ENCODE peak calls at places on chromosome 19, in six cellular contexts. One of them, this sample, is unnamed.

GRCh38 chr19:31232871-31233270 is 116.4 kb downstream of the TSHZ3 start:
- DNase-seq in hepatocyte: no peak
- DNase-seq in GM12878: no peak
- DNase-seq in tibial artery: no peak
- DNase-seq in upper lobe of left lung: no peak
- DNase-seq in A549: no peak
- DNase-seq in this sample: no peak

GRCh38 chr19:3059653-3060052 is 2.6 kb downstream of the TLE5 start:
- DNase-seq in upper lobe of left lung: no peak
- DNase-seq in hepatocyte: no peak
- DNase-seq in GM12878: no peak
- DNase-seq in A549: no peak
- DNase-seq in tibial artery: no peak
- DNase-seq in this sample: no peak

GRCh38 chr19:17487240-17488121 is 17.2 kb downstream of the SLC27A1 start:
- DNase-seq in tibial artery: no peak
- DNase-seq in GM12878: no peak
- DNase-seq in A549: no peak
- DNase-seq in hepatocyte: no peak
- DNase-seq in upper lobe of left lung: no peak
- DNase-seq in this sample: no peak

GRCh38 chr19:3098515-3099346 is 4.6 kb downstream of the GNA11 start:
- DNase-seq in GM12878: no peak
- DNase-seq in upper lobe of left lung: peak; percentile 51
- DNase-seq in A549: no peak
- DNase-seq in hepatocyte: no peak
- DNase-seq in tibial artery: peak; percentile 67
- DNase-seq in this sample: no peak

GRCh38 chr19:39144487-39145071 is 19.0 kb downstream of the PAK4 start:
- DNase-seq in A549: no peak
- DNase-seq in tibial artery: no peak
- DNase-seq in hepatocyte: peak; percentile 23
- DNase-seq in upper lobe of left lung: peak; percentile 50
- DNase-seq in GM12878: no peak
- DNase-seq in this sample: no peak

GRCh38 chr19:1884719-1885334 is 469 bp downstream of the ABHD17A start:
- DNase-seq in hepatocyte: no peak
- DNase-seq in upper lobe of left lung: no peak
- DNase-seq in A549: no peak
- DNase-seq in GM12878: no peak
- DNase-seq in tibial artery: no peak
- DNase-seq in this sample: no peak

GRCh38 chr19:37370880-37371661 is at the start of gene ZNF527:
- DNase-seq in A549: peak; percentile 99
- DNase-seq in tibial artery: peak; percentile 96
- DNase-seq in upper lobe of left lung: peak; percentile 97
- DNase-seq in GM12878: peak; percentile 91
- DNase-seq in hepatocyte: peak; percentile 98
- DNase-seq in this sample: peak; percentile 95

GRCh38 chr19:56273563-56274117 is 1.1 kb downstream of the EDDM13 start:
- DNase-seq in upper lobe of left lung: no peak
- DNase-seq in tibial artery: no peak
- DNase-seq in hepatocyte: no peak
- DNase-seq in A549: no peak
- DNase-seq in GM12878: no peak
- DNase-seq in this sample: no peak

GRCh38 chr19:43470288-43470687 is 4.9 kb upstream of the LYPD3 start:
- DNase-seq in upper lobe of left lung: no peak
- DNase-seq in A549: no peak
- DNase-seq in hepatocyte: no peak
- DNase-seq in GM12878: no peak
- DNase-seq in tibial artery: no peak
- DNase-seq in this sample: no peak

GRCh38 chr19:3673506-3674439 is 26.5 kb downstream of the PIP5K1C start:
- DNase-seq in hepatocyte: no peak
- DNase-seq in upper lobe of left lung: no peak
- DNase-seq in A549: no peak
- DNase-seq in tibial artery: no peak
- DNase-seq in GM12878: no peak
- DNase-seq in this sample: no peak

GRCh38 chr19:38674388-38675133 is 27.1 kb downstream of the ACTN4 start:
- DNase-seq in A549: no peak
- DNase-seq in hepatocyte: peak; percentile 57
- DNase-seq in upper lobe of left lung: no peak
- DNase-seq in GM12878: no peak
- DNase-seq in tibial artery: no peak
- DNase-seq in this sample: no peak

GRCh38 chr19:39247701-39248664 is 673 bp downstream of the IFNL4 start:
- DNase-seq in A549: no peak
- DNase-seq in tibial artery: no peak
- DNase-seq in hepatocyte: peak; percentile 53
- DNase-seq in upper lobe of left lung: no peak
- DNase-seq in GM12878: no peak
- DNase-seq in this sample: no peak

DNA sequence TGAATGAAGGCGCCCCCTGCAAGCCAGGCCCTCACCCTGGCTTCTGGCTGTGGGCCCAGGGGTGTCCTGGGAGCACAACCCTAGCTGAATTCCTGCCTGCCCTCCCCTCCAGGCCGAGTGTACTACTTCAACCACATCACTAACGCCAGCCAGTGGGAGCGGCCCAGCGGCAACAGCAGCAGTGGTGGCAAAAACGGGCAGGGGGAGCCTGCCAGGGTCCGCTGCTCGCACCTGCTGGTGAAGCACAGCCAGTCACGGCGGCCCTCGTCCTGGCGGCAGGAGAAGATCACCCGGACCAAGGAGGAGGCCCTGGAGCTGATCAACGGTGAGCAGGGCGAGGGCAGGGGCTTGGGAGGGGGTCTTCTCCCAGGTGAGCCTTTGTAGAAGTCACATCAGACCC is 3.2 kb downstream of the PIN1 start:
- DNase-seq in upper lobe of left lung: no peak
- DNase-seq in GM12878: no peak
- DNase-seq in hepatocyte: no peak
- DNase-seq in tibial artery: no peak
- DNase-seq in A549: no peak
- DNase-seq in this sample: no peak
- H3K27ac ChIP-seq in upper lobe of left lung: no peak overlapping the region
- H3K27ac ChIP-seq in GM12878: no peak overlapping the region
- H3K27ac ChIP-seq in hepatocyte: no peak overlapping the region
- H3K27ac ChIP-seq in tibial artery: no peak overlapping the region
- H3K27ac ChIP-seq in A549: no peak overlapping the region
- H3K27ac ChIP-seq in this sample: no peak overlapping the region

GRCh38 chr19:5120321-5120720 is 151.4 kb downstream of the KDM4B start:
- DNase-seq in upper lobe of left lung: no peak
- DNase-seq in A549: no peak
- DNase-seq in tibial artery: no peak
- DNase-seq in GM12878: no peak
- DNase-seq in hepatocyte: no peak
- DNase-seq in this sample: no peak
- H3K27ac ChIP-seq in upper lobe of left lung: no peak overlapping the region
- H3K27ac ChIP-seq in A549: no peak overlapping the region
- H3K27ac ChIP-seq in tibial artery: no peak overlapping the region
- H3K27ac ChIP-seq in GM12878: no peak overlapping the region
- H3K27ac ChIP-seq in hepatocyte: no peak overlapping the region
- H3K27ac ChIP-seq in this sample: no peak overlapping the region

GRCh38 chr19:35442091-35442490 is 6.0 kb upstream of the FFAR2 start:
- DNase-seq in hepatocyte: no peak
- DNase-seq in tibial artery: peak; percentile 51
- DNase-seq in A549: no peak
- DNase-seq in GM12878: no peak
- DNase-seq in upper lobe of left lung: peak; percentile 91
- DNase-seq in this sample: no peak
- H3K27ac ChIP-seq in hepatocyte: peak overlapping the region; percentile 63
- H3K27ac ChIP-seq in tibial artery: no peak overlapping the region
- H3K27ac ChIP-seq in A549: no peak overlapping the region
- H3K27ac ChIP-seq in GM12878: no peak overlapping the region
- H3K27ac ChIP-seq in upper lobe of left lung: no peak overlapping the region
- H3K27ac ChIP-seq in this sample: no peak overlapping the region

GRCh38 chr19:45863335-45863839 is 440 bp upstream of the SYMPK start:
- DNase-seq in A549: no peak
- DNase-seq in upper lobe of left lung: no peak
- DNase-seq in tibial artery: no peak
- DNase-seq in GM12878: no peak
- DNase-seq in hepatocyte: no peak
- DNase-seq in this sample: no peak
- H3K27ac ChIP-seq in A549: peak overlapping the region; percentile 74
- H3K27ac ChIP-seq in upper lobe of left lung: no peak overlapping the region
- H3K27ac ChIP-seq in tibial artery: no peak overlapping the region
- H3K27ac ChIP-seq in GM12878: no peak overlapping the region
- H3K27ac ChIP-seq in hepatocyte: peak overlapping the region; percentile 69
- H3K27ac ChIP-seq in this sample: no peak overlapping the region

GRCh38 chr19:51099070-51099382 is 9.2 kb downstream of the CTU1 start:
- DNase-seq in A549: no peak
- DNase-seq in GM12878: no peak
- DNase-seq in hepatocyte: no peak
- DNase-seq in tibial artery: no peak
- DNase-seq in upper lobe of left lung: no peak
- DNase-seq in this sample: no peak

GRCh38 chr19:51097796-51098195 is 10.4 kb downstream of the CTU1 start:
- DNase-seq in upper lobe of left lung: no peak
- DNase-seq in tibial artery: no peak
- DNase-seq in hepatocyte: no peak
- DNase-seq in GM12878: no peak
- DNase-seq in A549: no peak
- DNase-seq in this sample: no peak

GRCh38 chr19:51096473-51097165 is 11.6 kb downstream of the CTU1 start:
- DNase-seq in hepatocyte: no peak
- DNase-seq in GM12878: no peak
- DNase-seq in A549: peak; percentile 31
- DNase-seq in upper lobe of left lung: no peak
- DNase-seq in tibial artery: no peak
- DNase-seq in this sample: no peak

GRCh38 chr19:51098366-51099069 is 9.7 kb downstream of the CTU1 start:
- DNase-seq in hepatocyte: peak; percentile 34
- DNase-seq in tibial artery: no peak
- DNase-seq in upper lobe of left lung: peak; percentile 59
- DNase-seq in A549: no peak
- DNase-seq in GM12878: no peak
- DNase-seq in this sample: no peak

GRCh38 chr19:51097166-51097736 is 11.0 kb downstream of the CTU1 start:
- DNase-seq in GM12878: no peak
- DNase-seq in A549: peak; percentile 75
- DNase-seq in hepatocyte: peak; percentile 81
- DNase-seq in tibial artery: no peak
- DNase-seq in upper lobe of left lung: peak; percentile 81
- DNase-seq in this sample: peak; percentile 22
- H3K27ac ChIP-seq in GM12878: no peak overlapping the region
- H3K27ac ChIP-seq in A549: no peak overlapping the region
- H3K27ac ChIP-seq in hepatocyte: no peak overlapping the region
- H3K27ac ChIP-seq in tibial artery: no peak overlapping the region
- H3K27ac ChIP-seq in upper lobe of left lung: no peak overlapping the region
- H3K27ac ChIP-seq in this sample: no peak overlapping the region

DNA sequence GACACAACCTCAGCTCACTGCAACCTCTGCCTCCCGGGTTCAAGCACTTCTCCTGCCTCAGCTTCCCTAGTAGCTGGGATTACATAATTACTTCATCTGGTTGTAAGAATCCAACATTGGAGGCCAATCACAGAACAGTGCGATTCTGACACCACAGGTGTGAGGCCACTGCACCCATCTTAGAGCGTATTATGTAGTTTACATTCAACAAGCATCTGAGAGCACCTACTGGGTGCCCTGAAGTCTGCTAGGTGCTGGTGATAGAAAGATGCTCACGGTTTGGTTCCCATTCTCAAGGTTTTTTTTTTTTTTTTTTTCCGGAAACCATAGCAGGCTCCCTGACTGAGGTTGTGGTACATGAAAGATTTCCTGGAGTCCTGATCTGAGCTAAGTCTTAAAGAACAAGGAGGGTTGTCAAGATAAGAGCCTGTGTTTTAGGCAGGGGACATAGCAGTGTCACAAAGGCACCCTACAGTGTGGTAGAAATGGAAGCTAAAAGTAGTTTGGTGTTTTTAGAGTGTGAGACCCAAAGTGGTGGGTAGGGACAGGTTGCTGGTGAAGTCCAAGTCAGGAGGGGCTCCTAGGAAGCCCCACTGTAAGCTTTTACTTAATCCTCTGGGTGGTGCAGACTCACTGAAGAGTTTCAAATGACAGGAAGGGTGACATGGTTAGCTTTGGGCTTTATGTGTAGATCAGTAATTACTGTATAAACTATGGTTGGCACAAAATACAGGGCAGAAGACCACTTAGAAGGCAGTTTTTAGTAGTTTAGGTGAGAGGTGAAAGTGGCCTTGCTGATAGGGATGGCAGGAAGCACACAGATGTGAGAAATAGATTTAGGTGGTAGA is 15.2 kb downstream of the SAE1 start:
- DNase-seq in hepatocyte: no peak
- DNase-seq in A549: no peak
- DNase-seq in GM12878: no peak
- DNase-seq in upper lobe of left lung: no peak
- DNase-seq in tibial artery: no peak
- DNase-seq in this sample: no peak
- H3K27ac ChIP-seq in hepatocyte: no peak overlapping the region
- H3K27ac ChIP-seq in A549: no peak overlapping the region
- H3K27ac ChIP-seq in GM12878: no peak overlapping the region
- H3K27ac ChIP-seq in upper lobe of left lung: no peak overlapping the region
- H3K27ac ChIP-seq in tibial artery: no peak overlapping the region
- H3K27ac ChIP-seq in this sample: no peak overlapping the region

DNA sequence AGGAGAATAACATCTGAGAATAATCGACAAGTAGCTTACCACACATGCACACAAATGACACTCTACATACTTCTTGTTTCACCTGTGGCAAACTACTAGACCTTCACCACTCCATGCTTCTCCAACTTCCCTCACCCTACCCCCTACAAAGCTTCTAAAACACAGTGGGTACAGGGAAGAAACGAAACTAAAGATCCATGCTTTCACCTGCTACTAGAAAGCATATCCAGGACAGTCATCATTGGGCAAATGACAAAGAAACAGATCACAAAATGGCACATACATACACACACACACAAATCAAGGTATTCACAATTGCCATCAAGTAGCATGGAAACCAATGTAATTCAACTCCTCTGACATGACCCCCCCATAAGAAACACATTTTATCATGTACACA is 10.6 kb downstream of the BRD4 start:
- DNase-seq in GM12878: no peak
- DNase-seq in tibial artery: no peak
- DNase-seq in upper lobe of left lung: no peak
- DNase-seq in hepatocyte: no peak
- DNase-seq in A549: no peak
- DNase-seq in this sample: no peak
- H3K27ac ChIP-seq in GM12878: peak overlapping the region; percentile 5
- H3K27ac ChIP-seq in tibial artery: no peak overlapping the region
- H3K27ac ChIP-seq in upper lobe of left lung: peak overlapping the region; percentile 53
- H3K27ac ChIP-seq in hepatocyte: peak overlapping the region; percentile 56
- H3K27ac ChIP-seq in A549: peak overlapping the region; percentile 14
- H3K27ac ChIP-seq in this sample: no peak overlapping the region

This sample was measured in caudate nucleus.